ENCODE peak calls at places on chromosomes 12 and 14, in ten cellular contexts. W is fibroblast of the aortic adventitia, I is choroid plexus epithelial cell, M is HFF-Myc, P is ascending aorta, C is kidney, R is thoracic aorta, H is heart right ventricle, D is neural progenitor cell, L is fibroblast of lung. T is an unnamed sample.

GRCh38 chr14:91649930-91650329 is 82.0 kb downstream of the CATSPERB start:
- DNase-seq in W (peak), I (peak), M (peak), P (no peak), C (no peak), R (no peak), H (no peak), D (peak), L (peak), T (no peak)

GRCh38 chr14:75461755-75462349 is 34.0 kb downstream of the JDP2 start:
- DNase-seq in W (no peak), I (no peak), M (no peak), P (no peak), C (no peak), R (no peak), H (no peak), D (no peak), L (no peak), T (no peak)

GRCh38 chr14:30214456-30215090 is 286.9 kb upstream of the PRKD1 start:
- DNase-seq in W (peak), I (peak), M (peak), P (no peak), C (no peak), R (no peak), H (no peak), D (peak), L (peak), T (no peak)

GRCh38 chr12:2052861-2053674 is at the start of gene CACNA1C:
- DNase-seq in W (peak), I (peak), M (no peak), P (peak), C (peak), R (no peak), H (peak), D (peak), L (peak), T (no peak)

GRCh38 chr12:132168311-132169031 is 24.2 kb downstream of the NOC4L start:
- DNase-seq in W (no peak), I (no peak), M (no peak), P (no peak), C (peak), R (no peak), H (peak), D (no peak), L (no peak), T (no peak)

GRCh38 chr14:92589213-92589852 is 75.8 kb downstream of the RIN3 start:
- DNase-seq in W (peak), I (peak), M (peak), P (peak), C (no peak), R (no peak), H (no peak), D (peak), L (peak), T (no peak)

GRCh38 chr12:95277139-95277538 is 59.5 kb downstream of the VEZT start:
- DNase-seq in W (peak), I (peak), M (peak), P (no peak), C (no peak), R (no peak), H (no peak), D (no peak), L (peak), T (peak)

GRCh38 chr12:21884942-21885341 is 56.3 kb downstream of the ABCC9 start:
- DNase-seq in W (peak), I (no peak), M (no peak), P (no peak), C (no peak), R (no peak), H (no peak), D (no peak), L (no peak), T (no peak)

GRCh38 chr12:56987011-56987410 is 19.3 kb downstream of the ZBTB39 start:
- DNase-seq in W (no peak), I (no peak), M (no peak), P (no peak), C (no peak), R (no peak), H (no peak), D (no peak), L (no peak), T (no peak)

GRCh38 chr14:53742226-53742607 is 214.4 kb downstream of the BMP4 start:
- DNase-seq in W (no peak), I (no peak), M (no peak), P (no peak), C (no peak), R (no peak), H (no peak), D (peak), L (peak), T (peak)

GRCh38 chr12:3951380-3952135 is 78.4 kb upstream of the PARP11 start:
- DNase-seq in W (no peak), I (no peak), M (no peak), P (no peak), C (no peak), R (no peak), H (no peak), D (no peak), L (no peak), T (no peak)

GRCh38 chr12:26863515-26863914 is 30.5 kb upstream of the ITPR2 start:
- DNase-seq in W (no peak), I (peak), M (no peak), P (no peak), C (no peak), R (no peak), H (no peak), D (peak), L (no peak), T (no peak)

GRCh38 chr12:72297666-72298065 is 25.5 kb downstream of the TRHDE start:
- DNase-seq in W (no peak), I (no peak), M (no peak), P (no peak), C (no peak), R (no peak), H (no peak), D (no peak), L (no peak), T (no peak)

GRCh38 chr14:67883717-67884116 is 64.1 kb downstream of the RAD51B start:
- DNase-seq in W (peak), I (peak), M (no peak), P (no peak), C (no peak), R (no peak), H (no peak), D (no peak), L (peak), T (no peak)

GRCh38 chr12:129036135-129036534 is 182.9 kb downstream of the GLT1D1 start:
- DNase-seq in W (no peak), I (no peak), M (no peak), P (no peak), C (no peak), R (no peak), H (no peak), D (no peak), L (no peak), T (no peak)

GRCh38 chr12:111953455-111953854 is 59.5 kb downstream of the TMEM116 start:
- DNase-seq in W (peak), I (peak), M (no peak), P (no peak), C (no peak), R (no peak), H (no peak), D (no peak), L (no peak), T (no peak)

GRCh38 chr12:5511644-5512584 is 80.0 kb downstream of the NTF3 start:
- DNase-seq in W (peak), I (peak), M (peak), P (peak), C (no peak), R (no peak), H (peak), D (peak), L (peak), T (no peak)

GRCh38 chr12:88362439-88362838 is 217.8 kb downstream of the KITLG start:
- DNase-seq in W (peak), I (peak), M (no peak), P (no peak), C (no peak), R (no peak), H (no peak), D (no peak), L (peak), T (no peak)

GRCh38 chr14:92466068-92466458 is 47.5 kb upstream of the RIN3 start:
- DNase-seq in W (no peak), I (no peak), M (no peak), P (no peak), C (no peak), R (no peak), H (no peak), D (no peak), L (no peak), T (no peak)

GRCh38 chr12:104521731-104522130 is 65.0 kb downstream of the CHST11 start:
- DNase-seq in W (peak), I (no peak), M (no peak), P (peak), C (no peak), R (peak), H (no peak), D (no peak), L (peak), T (no peak)

GRCh38 chr14:38521591-38521990 is 265.7 kb upstream of the CLEC14A start:
- DNase-seq in W (no peak), I (no peak), M (no peak), P (no peak), C (no peak), R (no peak), H (no peak), D (no peak), L (no peak), T (no peak)

GRCh38 chr12:4286771-4287317 is 13.3 kb downstream of the CCND2 start:
- DNase-seq in W (no peak), I (no peak), M (no peak), P (peak), C (no peak), R (no peak), H (no peak), D (no peak), L (no peak), T (no peak)

GRCh38 chr12:108440736-108441135 is 74.3 kb upstream of the FICD start:
- DNase-seq in W (no peak), I (no peak), M (no peak), P (no peak), C (no peak), R (no peak), H (no peak), D (no peak), L (no peak), T (no peak)

GRCh38 chr12:41466762-41467270 is 278.7 kb downstream of the PDZRN4 start:
- DNase-seq in W (no peak), I (peak), M (no peak), P (no peak), C (no peak), R (no peak), H (no peak), D (peak), L (peak), T (no peak)

GRCh38 chr14:34224221-34224620 is 237.8 kb downstream of the SPTSSA start:
- DNase-seq in W (no peak), I (no peak), M (no peak), P (no peak), C (no peak), R (no peak), H (no peak), D (no peak), L (no peak), T (no peak)

GRCh38 chr12:31715283-31715825 is 13.5 kb downstream of the AMN1 start:
- DNase-seq in W (peak), I (peak), M (no peak), P (no peak), C (no peak), R (no peak), H (no peak), D (no peak), L (peak), T (no peak)

GRCh38 chr12:121388421-121388981 is 11.4 kb upstream of the RNF34 start:
- DNase-seq in W (peak), I (peak), M (peak), P (no peak), C (no peak), R (no peak), H (no peak), D (no peak), L (peak), T (no peak)

GRCh38 chr12:124091835-124092234 is 118.8 kb downstream of the ZNF664 start:
- DNase-seq in W (no peak), I (no peak), M (no peak), P (no peak), C (no peak), R (no peak), H (no peak), D (no peak), L (no peak), T (no peak)

GRCh38 chr12:124086299-124086898 is 113.4 kb downstream of the ZNF664 start:
- DNase-seq in W (no peak), I (no peak), M (no peak), P (no peak), C (no peak), R (no peak), H (no peak), D (no peak), L (no peak), T (no peak)

GRCh38 chr12:124085419-124085818 is 112.4 kb downstream of the ZNF664 start:
- DNase-seq in W (no peak), I (no peak), M (no peak), P (peak), C (no peak), R (no peak), H (no peak), D (no peak), L (no peak), T (no peak)

GRCh38 chr12:124087251-124088141 is 114.5 kb downstream of the ZNF664 start:
- DNase-seq in W (no peak), I (no peak), M (no peak), P (no peak), C (no peak), R (no peak), H (no peak), D (no peak), L (no peak), T (no peak)

DNA sequence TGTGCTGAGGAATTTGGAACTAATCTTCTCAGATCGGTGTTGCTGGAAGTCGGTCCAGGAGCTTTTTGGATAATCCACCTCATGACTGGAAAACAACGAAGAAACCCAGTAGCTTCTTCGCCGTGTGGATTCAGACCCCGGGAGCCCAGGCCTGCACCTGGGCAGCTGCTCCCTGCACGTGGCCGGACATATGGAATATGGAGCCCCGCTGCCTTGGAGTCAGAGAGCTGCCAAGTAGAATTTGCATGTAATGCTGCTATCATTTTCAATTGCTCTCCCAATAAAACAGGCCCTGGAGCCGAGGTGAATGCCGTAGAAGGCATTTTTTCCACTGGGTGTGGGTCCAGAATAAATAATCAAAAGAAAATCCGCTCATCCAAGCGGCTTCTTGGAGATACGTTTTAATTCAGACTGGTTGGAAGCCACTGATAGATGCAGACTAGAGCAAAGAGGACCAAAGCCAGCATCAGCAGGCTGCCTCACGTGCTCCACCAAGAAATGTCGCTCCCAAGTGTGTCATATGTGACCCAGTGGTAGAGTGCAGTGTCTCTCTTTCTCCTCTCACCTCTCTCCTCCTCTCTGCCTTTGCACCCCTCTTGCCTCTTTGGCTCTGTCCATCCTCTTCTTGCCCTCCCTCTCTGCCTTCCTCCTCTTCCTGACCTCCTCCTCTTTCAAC is 115.4 kb downstream of the ZNF664 start:
- DNase-seq in W (no peak), I (no peak), M (no peak), P (no peak), C (no peak), R (no peak), H (no peak), D (no peak), L (no peak), T (no peak)
- H3K4me3 ChIP-seq in W (no peak), I (no peak), M (no peak), P (no peak), C (no peak), R (no peak), H (no peak), D (no peak), L (no peak), T (no peak)

GRCh38 chr12:29562167-29562776 is 64.8 kb upstream of the OVCH1 start:
- DNase-seq in W (peak), I (peak), M (peak), P (peak), C (no peak), R (no peak), H (no peak), D (no peak), L (peak), T (no peak)
- TF ChIP-seq CTCF in W (no peak), I (no peak), M (no peak), P (no peak), C (no peak), R (no peak), H (no peak), D (no peak), L (no peak), T (no peak)

DNA sequence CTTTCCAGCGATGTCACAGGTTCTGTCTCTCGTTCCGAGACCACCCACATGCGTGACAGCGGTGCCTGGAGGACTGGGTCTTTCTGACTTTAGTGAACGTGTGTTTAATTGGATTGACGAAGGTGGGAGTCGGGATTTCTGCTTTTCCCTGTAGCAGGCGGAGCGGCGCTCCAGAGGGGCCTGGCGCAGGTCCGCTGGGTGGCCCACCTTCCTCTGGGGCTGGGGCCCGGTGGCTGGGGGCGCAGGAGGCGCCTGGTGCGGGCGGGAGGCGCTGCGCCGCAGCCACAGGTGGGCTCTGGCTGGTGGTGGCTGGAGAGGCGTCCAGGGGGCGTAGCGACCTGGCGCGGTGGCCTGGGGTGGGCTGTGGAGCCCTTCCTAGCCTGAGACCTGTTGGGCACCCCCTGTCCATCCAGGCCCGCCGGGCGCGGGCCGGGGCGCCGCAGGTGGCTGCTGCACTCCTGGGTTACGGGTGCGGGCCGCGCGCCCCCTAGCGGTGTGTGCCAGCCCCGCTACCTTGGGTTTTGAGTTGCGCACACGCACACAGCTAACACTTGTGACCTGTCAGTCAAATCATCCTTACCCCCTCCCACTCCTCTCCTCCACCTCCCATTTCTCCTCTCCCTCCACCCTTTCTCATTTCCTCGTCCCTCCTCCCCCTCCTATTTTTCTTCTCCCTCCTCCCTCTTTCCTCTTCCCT is 2.0 kb downstream of the MEG3 start:
- DNase-seq in W (peak), I (peak), M (no peak), P (no peak), C (peak), R (no peak), H (no peak), D (no peak), L (peak), T (no peak)
- H3K4me3 ChIP-seq in W (peak), I (peak), M (peak), P (peak), C (peak), R (peak), H (peak), D (no peak), L (peak), T (no peak)

GRCh38 chr14:28142400-28143015 is 624.1 kb upstream of the FOXG1 start:
- DNase-seq in W (peak), I (peak), M (no peak), P (no peak), C (no peak), R (no peak), H (no peak), D (peak), L (peak), T (no peak)
- TF ChIP-seq CTCF in W (peak), I (peak), M (no peak), P (no peak), C (no peak), R (no peak), H (no peak), D (peak), L (peak), T (peak)

DNA sequence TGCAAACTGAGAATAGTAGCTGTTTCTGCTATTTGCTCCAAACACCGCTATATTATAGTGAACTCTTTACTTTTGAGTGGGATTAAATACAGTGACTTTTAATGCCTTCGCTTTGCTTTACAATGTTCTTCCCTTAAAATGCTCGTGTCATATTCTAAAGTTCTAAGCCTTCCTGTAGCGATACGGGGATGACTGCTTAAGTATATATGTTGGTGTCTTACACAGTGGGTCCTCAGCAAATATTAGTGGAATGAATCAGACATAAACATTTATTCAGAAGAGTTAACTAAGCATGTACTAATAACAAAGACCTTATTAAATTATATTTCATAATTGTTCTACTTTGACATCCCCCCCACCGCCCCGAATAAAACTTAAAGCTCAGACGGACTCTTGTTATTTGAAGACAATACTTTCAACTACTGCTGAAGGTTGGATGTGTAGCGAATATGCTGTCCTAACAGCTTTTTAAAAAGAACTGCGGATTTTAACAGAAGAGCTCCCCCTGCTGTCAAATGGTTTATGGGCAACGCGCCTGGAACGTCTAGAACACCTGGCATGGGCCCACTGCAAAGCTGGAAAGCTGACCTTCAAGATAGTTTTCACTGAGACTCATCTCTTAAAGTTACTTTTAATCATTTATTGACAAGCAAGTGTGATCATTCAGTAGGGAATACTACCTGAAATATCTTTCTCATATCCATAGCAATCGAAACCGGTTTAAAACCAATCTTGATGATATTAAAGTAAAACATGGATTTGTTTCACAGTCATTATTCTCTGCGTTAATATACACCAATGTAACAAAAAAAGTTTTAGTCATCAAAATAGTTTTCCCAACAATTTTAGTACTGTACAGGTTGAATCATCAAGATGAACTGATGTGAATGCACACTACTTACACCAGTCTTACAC is 136.7 kb upstream of the KRAS start:
- DNase-seq in W (peak), I (peak), M (peak), P (peak), C (peak), R (peak), H (peak), D (peak), L (peak), T (peak)
- H3K4me3 ChIP-seq in W (peak), I (peak), M (peak), P (peak), C (peak), R (peak), H (peak), D (peak), L (peak), T (peak)

DNA sequence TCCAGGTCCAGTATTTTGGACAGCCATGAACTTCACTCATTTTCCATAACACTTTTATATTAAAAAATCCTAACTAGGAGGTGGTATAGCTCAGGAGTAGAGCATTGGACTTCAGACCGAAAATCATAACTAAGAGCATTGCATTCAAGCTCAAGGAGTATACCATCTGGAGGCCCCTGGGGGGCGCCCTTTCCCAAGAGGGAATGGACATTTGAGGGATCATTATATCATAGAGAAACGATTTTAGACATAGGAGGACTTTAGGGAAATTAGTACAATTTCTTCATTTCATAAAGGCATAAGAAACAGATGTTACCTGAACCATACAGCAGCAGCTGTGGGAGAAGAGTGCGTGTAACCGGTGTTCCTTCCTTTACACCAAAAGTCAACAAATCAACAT is 5.2 kb upstream of the ATG14 start:
- DNase-seq in W (no peak), I (peak), M (no peak), P (no peak), C (no peak), R (no peak), H (no peak), D (peak), L (no peak), T (no peak)
- TF ChIP-seq CTCF in W (peak), I (peak), M (peak), P (no peak), C (no peak), R (no peak), H (peak), D (peak), L (peak), T (peak)

T was measured in epithelial cell of proximal tubule.